ENCODE peak calls at places on chromosomes 13 and 19, in four cellular contexts. One of them, this sample, is unnamed.

GRCh38 chr13:100461309-100462035 is 127.1 kb downstream of the GGACT start:
- DNase-seq in IMR-90: peak; percentile 33
- DNase-seq in upper lobe of right lung: no peak
- DNase-seq in iPS DF 6.9: no peak
- DNase-seq in this sample: no peak

GRCh38 chr19:42285546-42285945 is 16.4 kb upstream of the PRR19 start:
- DNase-seq in IMR-90: no peak
- DNase-seq in upper lobe of right lung: no peak
- DNase-seq in iPS DF 6.9: no peak
- DNase-seq in this sample: no peak

GRCh38 chr13:97241761-97242160 is 19.6 kb downstream of the MBNL2 start:
- DNase-seq in IMR-90: no peak
- DNase-seq in upper lobe of right lung: no peak
- DNase-seq in iPS DF 6.9: no peak
- DNase-seq in this sample: no peak

GRCh38 chr13:34779171-34779570 is 162.9 kb upstream of the NBEA start:
- DNase-seq in IMR-90: no peak
- DNase-seq in upper lobe of right lung: no peak
- DNase-seq in iPS DF 6.9: no peak
- DNase-seq in this sample: no peak

GRCh38 chr19:30226464-30227070 is 145.6 kb upstream of the ZNF536 start:
- DNase-seq in IMR-90: no peak
- DNase-seq in upper lobe of right lung: no peak
- DNase-seq in iPS DF 6.9: no peak
- DNase-seq in this sample: no peak

GRCh38 chr13:50783940-50784339 is 59.6 kb downstream of the DLEU7 start:
- DNase-seq in IMR-90: no peak
- DNase-seq in upper lobe of right lung: no peak
- DNase-seq in iPS DF 6.9: no peak
- DNase-seq in this sample: no peak

GRCh38 chr13:33150146-33150545 is 133.9 kb downstream of the KL start:
- DNase-seq in IMR-90: peak; percentile 60
- DNase-seq in upper lobe of right lung: no peak
- DNase-seq in iPS DF 6.9: no peak
- DNase-seq in this sample: no peak

GRCh38 chr13:60080871-60081270 is 82.9 kb downstream of the DIAPH3 start:
- DNase-seq in IMR-90: no peak
- DNase-seq in upper lobe of right lung: no peak
- DNase-seq in iPS DF 6.9: no peak
- DNase-seq in this sample: no peak

GRCh38 chr19:39413269-39413902 is 917 bp downstream of the PLEKHG2 start:
- DNase-seq in IMR-90: peak; percentile 60
- DNase-seq in upper lobe of right lung: peak; percentile 80
- DNase-seq in iPS DF 6.9: no peak
- DNase-seq in this sample: no peak

GRCh38 chr13:34116651-34117050 is 298.7 kb downstream of the RFC3 start:
- DNase-seq in IMR-90: no peak
- DNase-seq in upper lobe of right lung: no peak
- DNase-seq in iPS DF 6.9: no peak
- DNase-seq in this sample: no peak

GRCh38 chr19:44807652-44808462 is 1.0 kb upstream of the BCAM start:
- DNase-seq in IMR-90: peak; percentile 34
- DNase-seq in upper lobe of right lung: peak; percentile 86
- DNase-seq in iPS DF 6.9: peak; percentile 97
- DNase-seq in this sample: no peak

GRCh38 chr19:53333071-53333465 is 481 bp upstream of the ZNF845 start:
- DNase-seq in IMR-90: no peak
- DNase-seq in upper lobe of right lung: peak; percentile 70
- DNase-seq in iPS DF 6.9: no peak
- DNase-seq in this sample: peak; percentile 8

GRCh38 chr13:52195052-52195837 is 35.8 kb upstream of the NEK3 start:
- DNase-seq in IMR-90: peak; percentile 50
- DNase-seq in upper lobe of right lung: peak; percentile 89
- DNase-seq in iPS DF 6.9: no peak
- DNase-seq in this sample: no peak

GRCh38 chr13:36343766-36344165 is 2.4 kb downstream of the SPART start:
- DNase-seq in IMR-90: no peak
- DNase-seq in upper lobe of right lung: no peak
- DNase-seq in iPS DF 6.9: no peak
- DNase-seq in this sample: no peak

GRCh38 chr13:59970847-59971246 is 192.9 kb downstream of the DIAPH3 start:
- DNase-seq in IMR-90: no peak
- DNase-seq in upper lobe of right lung: no peak
- DNase-seq in iPS DF 6.9: no peak
- DNase-seq in this sample: peak; percentile 3

GRCh38 chr19:23190341-23190740 is 59.9 kb downstream of the ZNF724 start:
- DNase-seq in IMR-90: no peak
- DNase-seq in upper lobe of right lung: no peak
- DNase-seq in iPS DF 6.9: no peak
- DNase-seq in this sample: no peak

GRCh38 chr19:16615788-16616187 is 12.2 kb downstream of the MED26 start:
- DNase-seq in IMR-90: no peak
- DNase-seq in upper lobe of right lung: no peak
- DNase-seq in iPS DF 6.9: no peak
- DNase-seq in this sample: no peak

GRCh38 chr13:84211048-84211447 is 328.8 kb upstream of the SLITRK1 start:
- DNase-seq in IMR-90: no peak
- DNase-seq in upper lobe of right lung: no peak
- DNase-seq in iPS DF 6.9: no peak
- DNase-seq in this sample: no peak

GRCh38 chr13:52029569-52029968 is 5.1 kb downstream of the UTP14C start:
- DNase-seq in IMR-90: no peak
- DNase-seq in upper lobe of right lung: no peak
- DNase-seq in iPS DF 6.9: no peak
- DNase-seq in this sample: no peak

GRCh38 chr19:13623686-13624405 is 117.6 kb upstream of the CACNA1A start:
- DNase-seq in IMR-90: no peak
- DNase-seq in upper lobe of right lung: no peak
- DNase-seq in iPS DF 6.9: no peak
- DNase-seq in this sample: no peak

GRCh38 chr19:18650468-18651001 is 13.7 kb downstream of the KLHL26 start:
- DNase-seq in IMR-90: peak; percentile 93
- DNase-seq in upper lobe of right lung: no peak
- DNase-seq in iPS DF 6.9: no peak
- DNase-seq in this sample: no peak

GRCh38 chr19:10113592-10113963 is 2.1 kb downstream of the P2RY11 start:
- DNase-seq in IMR-90: no peak
- DNase-seq in upper lobe of right lung: peak; percentile 65
- DNase-seq in iPS DF 6.9: no peak
- DNase-seq in this sample: no peak

GRCh38 chr13:50844181-50844875 is 836 bp upstream of the DLEU7 start:
- DNase-seq in IMR-90: no peak
- DNase-seq in upper lobe of right lung: no peak
- DNase-seq in iPS DF 6.9: no peak
- DNase-seq in this sample: no peak

GRCh38 chr13:33251131-33251629 is 34.4 kb downstream of the STARD13 start:
- DNase-seq in IMR-90: peak; percentile 99
- DNase-seq in upper lobe of right lung: no peak
- DNase-seq in iPS DF 6.9: no peak
- DNase-seq in this sample: no peak

GRCh38 chr19:46610413-46610775 is 9.3 kb downstream of the CALM3 start:
- DNase-seq in IMR-90: no peak
- DNase-seq in upper lobe of right lung: peak; percentile 18
- DNase-seq in iPS DF 6.9: no peak
- DNase-seq in this sample: no peak

GRCh38 chr19:10364644-10365043 is 15.7 kb downstream of the TYK2 start:
- DNase-seq in IMR-90: no peak
- DNase-seq in upper lobe of right lung: no peak
- DNase-seq in iPS DF 6.9: no peak
- DNase-seq in this sample: no peak

GRCh38 chr19:45250832-45251451 is at the start of gene MARK4:
- DNase-seq in IMR-90: peak; percentile 34
- DNase-seq in upper lobe of right lung: peak; percentile 78
- DNase-seq in iPS DF 6.9: no peak
- DNase-seq in this sample: no peak

DNA sequence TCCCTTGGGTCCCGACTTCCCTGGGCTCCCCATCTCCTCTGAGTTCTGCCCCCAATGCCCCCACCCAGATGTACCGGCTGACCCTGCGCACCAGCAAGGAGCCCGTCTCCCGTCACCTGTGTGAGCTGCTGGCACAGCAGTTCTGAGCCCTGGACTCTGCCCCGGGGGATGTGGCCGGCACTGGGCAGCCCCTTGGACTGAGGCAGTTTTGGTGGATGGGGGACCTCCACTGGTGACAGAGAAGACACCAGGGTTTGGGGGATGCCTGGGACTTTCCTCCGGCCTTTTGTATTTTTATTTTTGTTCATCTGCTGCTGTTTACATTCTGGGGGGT is 6.5 kb downstream of the FUZ start:
- DNase-seq in IMR-90: no peak
- DNase-seq in upper lobe of right lung: no peak
- DNase-seq in iPS DF 6.9: no peak
- DNase-seq in this sample: no peak
- H3K36me3 ChIP-seq in IMR-90: peaks cover 33% of the 10 kb centered on the region
- H3K36me3 ChIP-seq in upper lobe of right lung: peaks cover 21% of the 10 kb centered on the region
- H3K36me3 ChIP-seq in iPS DF 6.9: peaks cover 6% of the 10 kb centered on the region
- H3K36me3 ChIP-seq in this sample: peaks cover 68% of the 10 kb centered on the region

GRCh38 chr19:2140193-2140545 is 11.2 kb downstream of the AP3D1 start:
- DNase-seq in IMR-90: no peak
- DNase-seq in upper lobe of right lung: no peak
- DNase-seq in iPS DF 6.9: no peak
- DNase-seq in this sample: no peak
- H3K36me3 ChIP-seq in IMR-90: peaks cover 38% of the 10 kb centered on the region
- H3K36me3 ChIP-seq in upper lobe of right lung: peaks cover 46% of the 10 kb centered on the region
- H3K36me3 ChIP-seq in iPS DF 6.9: peaks cover 21% of the 10 kb centered on the region
- H3K36me3 ChIP-seq in this sample: peaks cover 69% of the 10 kb centered on the region

DNA sequence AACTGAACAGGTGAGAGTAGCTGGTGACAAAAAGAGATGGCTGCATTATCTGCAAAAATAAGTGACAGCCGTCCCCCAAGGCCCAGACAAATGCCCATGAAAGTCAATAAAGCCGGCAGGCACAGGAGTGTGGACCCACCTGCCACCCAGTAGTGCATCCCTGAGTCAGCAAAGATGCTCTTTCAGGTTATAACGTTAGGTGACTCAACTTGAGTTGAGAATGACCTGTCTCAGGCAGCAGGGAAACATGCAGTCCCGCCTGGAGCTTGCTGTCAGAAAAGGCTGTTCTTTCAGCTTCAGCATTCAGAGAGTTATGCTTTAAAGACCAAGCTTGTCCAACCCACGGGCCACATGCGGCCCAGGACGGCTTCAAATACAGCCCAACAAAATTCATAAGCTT is 110.6 kb downstream of the RAB20 start:
- DNase-seq in IMR-90: no peak
- DNase-seq in upper lobe of right lung: no peak
- DNase-seq in iPS DF 6.9: no peak
- DNase-seq in this sample: no peak
- H3K36me3 ChIP-seq in IMR-90: peaks cover 68% of the 10 kb centered on the region
- H3K36me3 ChIP-seq in upper lobe of right lung: peaks cover 39% of the 10 kb centered on the region
- H3K36me3 ChIP-seq in iPS DF 6.9: no peaks in the 10 kb centered on the region
- H3K36me3 ChIP-seq in this sample: peaks cover 54% of the 10 kb centered on the region

GRCh38 chr19:2429917-2430570 is 2.7 kb upstream of the TIMM13 start:
- DNase-seq in IMR-90: no peak
- DNase-seq in upper lobe of right lung: no peak
- DNase-seq in iPS DF 6.9: no peak
- DNase-seq in this sample: no peak
- H3K36me3 ChIP-seq in IMR-90: peaks cover 30% of the 10 kb centered on the region
- H3K36me3 ChIP-seq in upper lobe of right lung: peaks cover 16% of the 10 kb centered on the region
- H3K36me3 ChIP-seq in iPS DF 6.9: peaks cover 47% of the 10 kb centered on the region
- H3K36me3 ChIP-seq in this sample: peaks cover 84% of the 10 kb centered on the region

GRCh38 chr13:113187263-113187669 is 21.2 kb downstream of the PCID2 start:
- DNase-seq in IMR-90: peak; percentile 100
- DNase-seq in upper lobe of right lung: no peak
- DNase-seq in iPS DF 6.9: no peak
- DNase-seq in this sample: no peak
- H3K36me3 ChIP-seq in IMR-90: peaks cover 41% of the 10 kb centered on the region
- H3K36me3 ChIP-seq in upper lobe of right lung: peaks cover 65% of the 10 kb centered on the region
- H3K36me3 ChIP-seq in iPS DF 6.9: peaks cover 17% of the 10 kb centered on the region
- H3K36me3 ChIP-seq in this sample: peaks cover 64% of the 10 kb centered on the region

DNA sequence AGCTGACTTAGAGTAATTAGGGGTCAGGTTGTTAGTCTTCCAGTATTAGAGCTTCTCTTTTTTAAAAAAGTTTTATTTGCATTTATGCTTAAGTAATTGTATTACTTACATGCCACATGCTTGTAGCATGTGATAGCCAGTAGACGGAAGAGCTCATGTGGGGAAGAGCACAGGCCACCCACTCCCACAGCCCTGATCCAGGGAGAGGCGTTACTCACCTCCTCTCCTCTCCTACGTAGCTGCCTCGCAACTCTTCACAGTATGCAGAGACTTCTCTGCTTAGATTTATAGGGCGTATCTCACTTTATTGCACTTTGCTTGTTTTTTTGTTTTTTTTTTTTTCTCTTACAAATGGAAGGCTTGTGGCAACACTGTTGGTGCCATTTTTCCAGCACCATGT is 95.3 kb upstream of the TEX29 start:
- DNase-seq in IMR-90: no peak
- DNase-seq in upper lobe of right lung: no peak
- DNase-seq in iPS DF 6.9: no peak
- DNase-seq in this sample: no peak
- H3K36me3 ChIP-seq in IMR-90: peaks cover 12% of the 10 kb centered on the region
- H3K36me3 ChIP-seq in upper lobe of right lung: peaks cover 17% of the 10 kb centered on the region
- H3K36me3 ChIP-seq in iPS DF 6.9: no peaks in the 10 kb centered on the region
- H3K36me3 ChIP-seq in this sample: peaks cover 25% of the 10 kb centered on the region

DNA sequence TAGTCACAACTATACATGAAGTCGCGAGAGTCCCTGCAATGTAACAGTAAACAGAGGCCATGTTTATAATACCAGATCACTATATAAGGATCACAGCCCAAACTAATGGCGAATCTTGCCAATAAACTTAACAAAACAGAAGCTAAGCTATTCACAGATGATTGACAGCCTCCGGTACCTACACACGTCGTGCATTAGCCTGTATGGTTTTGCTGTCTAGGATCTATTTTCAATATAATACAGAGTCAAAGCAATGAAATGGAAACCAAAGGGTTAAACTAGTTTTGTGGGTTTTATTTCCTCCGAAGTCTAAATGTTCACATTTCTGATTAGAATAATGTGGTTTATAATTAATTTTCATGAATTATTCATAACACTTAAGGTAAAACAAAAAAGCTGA is 10.1 kb downstream of the ANKRD10 start:
- DNase-seq in IMR-90: no peak
- DNase-seq in upper lobe of right lung: no peak
- DNase-seq in iPS DF 6.9: no peak
- DNase-seq in this sample: no peak
- H3K36me3 ChIP-seq in IMR-90: peaks cover 32% of the 10 kb centered on the region
- H3K36me3 ChIP-seq in upper lobe of right lung: peaks cover 87% of the 10 kb centered on the region
- H3K36me3 ChIP-seq in iPS DF 6.9: no peaks in the 10 kb centered on the region
- H3K36me3 ChIP-seq in this sample: peaks cover 71% of the 10 kb centered on the region

DNA sequence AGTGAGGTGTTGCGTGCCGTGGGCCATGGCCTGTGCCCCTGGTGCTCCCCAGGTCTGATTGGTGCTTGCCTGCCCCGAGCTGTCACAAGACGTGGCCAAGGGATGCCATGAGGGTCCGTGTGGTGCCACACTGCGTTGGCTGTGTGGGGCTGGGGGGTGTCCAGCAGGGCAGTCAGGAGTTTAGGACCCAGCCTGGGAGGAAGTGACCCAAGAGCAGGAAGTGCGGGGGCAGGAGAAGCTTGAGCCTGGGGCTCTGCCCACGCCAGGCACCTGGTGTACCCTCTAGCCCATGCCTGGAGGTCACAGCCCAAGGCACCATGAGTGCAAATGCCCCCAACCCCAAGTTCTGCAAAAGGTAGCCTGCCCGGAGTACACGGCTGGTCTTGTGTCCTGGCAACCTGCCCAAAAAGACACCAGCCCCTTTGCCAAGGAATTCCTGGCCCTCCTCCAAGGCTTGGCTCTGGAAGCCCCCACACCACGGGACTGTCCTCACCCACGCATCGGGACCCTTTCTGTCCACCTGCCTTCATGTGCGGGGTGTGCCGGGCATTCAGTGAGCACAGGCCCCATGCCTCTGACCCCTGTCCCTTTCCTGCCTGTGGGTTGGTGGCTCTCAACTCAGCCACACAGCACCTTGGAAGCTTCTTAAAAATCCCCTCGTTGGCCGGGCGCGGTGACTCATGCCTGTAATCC is 24.9 kb downstream of the MPND start:
- DNase-seq in IMR-90: peak; percentile 36
- DNase-seq in upper lobe of right lung: no peak
- DNase-seq in iPS DF 6.9: no peak
- DNase-seq in this sample: no peak
- H3K36me3 ChIP-seq in IMR-90: peaks cover 36% of the 10 kb centered on the region
- H3K36me3 ChIP-seq in upper lobe of right lung: peaks cover 32% of the 10 kb centered on the region
- H3K36me3 ChIP-seq in iPS DF 6.9: peaks cover 13% of the 10 kb centered on the region
- H3K36me3 ChIP-seq in this sample: peaks cover 73% of the 10 kb centered on the region